ENCODE peak calls at places on chromosome 15, in eight cellular contexts. C is occipital lobe, Z is EL, D is GM06990, I is midbrain, L is ACHN, Y is ovary, M is OCI-M1. J is an unnamed sample.

GRCh38 chr15:57440799-57441198 is 64.5 kb downstream of the CGNL1 start:
- DNase-seq in C (no peak), Z (peak), D (no peak), I (no peak), L (peak), Y (no peak), M (peak), J (peak)

GRCh38 chr15:82306791-82307713 is 42.2 kb downstream of the GOLGA6L10 start:
- DNase-seq in C (no peak), Z (no peak), D (no peak), I (no peak), L (no peak), Y (no peak), M (no peak), J (no peak)

GRCh38 chr15:63010386-63010785 is 32.2 kb upstream of the TPM1 start:
- DNase-seq in C (no peak), Z (no peak), D (no peak), I (no peak), L (no peak), Y (no peak), M (no peak), J (no peak)

GRCh38 chr15:84949043-84949442 is 32.6 kb upstream of the PDE8A start:
- DNase-seq in C (no peak), Z (peak), D (no peak), I (no peak), L (no peak), Y (no peak), M (no peak), J (no peak)

GRCh38 chr15:94023520-94023919 is 207.8 kb upstream of the MCTP2 start:
- DNase-seq in C (no peak), Z (no peak), D (no peak), I (no peak), L (no peak), Y (no peak), M (no peak), J (no peak)

GRCh38 chr15:31842532-31843195 is 187.7 kb upstream of the CHRNA7 start:
- DNase-seq in C (no peak), Z (no peak), D (no peak), I (peak), L (no peak), Y (no peak), M (no peak), J (no peak)

GRCh38 chr15:77402740-77403379 is 17.0 kb downstream of the PEAK1 start:
- DNase-seq in C (no peak), Z (peak), D (no peak), I (no peak), L (no peak), Y (no peak), M (peak), J (no peak)

GRCh38 chr15:92809064-92809879 is 90.9 kb upstream of the CHD2 start:
- DNase-seq in C (peak), Z (peak), D (peak), I (peak), L (peak), Y (peak), M (peak), J (peak)

GRCh38 chr15:25641762-25642161 is 202.9 kb upstream of the UBE3A start:
- DNase-seq in C (no peak), Z (no peak), D (no peak), I (no peak), L (peak), Y (no peak), M (no peak), J (no peak)

GRCh38 chr15:55710286-55710685 is 32.7 kb downstream of the PRTG start:
- DNase-seq in C (no peak), Z (peak), D (no peak), I (no peak), L (no peak), Y (no peak), M (no peak), J (no peak)

GRCh38 chr15:41934843-41935242 is 37.5 kb downstream of the EHD4 start:
- DNase-seq in C (no peak), Z (peak), D (no peak), I (no peak), L (peak), Y (no peak), M (no peak), J (no peak)

GRCh38 chr15:90836296-90836871 is 32.0 kb upstream of the FURIN start:
- DNase-seq in C (no peak), Z (peak), D (no peak), I (no peak), L (no peak), Y (no peak), M (no peak), J (no peak)

GRCh38 chr15:98160236-98160635 is 199.7 kb downstream of the ARRDC4 start:
- DNase-seq in C (no peak), Z (no peak), D (no peak), I (no peak), L (no peak), Y (no peak), M (no peak), J (no peak)

GRCh38 chr15:69551391-69552056 is 98.9 kb downstream of the RPLP1 start:
- DNase-seq in C (no peak), Z (no peak), D (no peak), I (no peak), L (no peak), Y (no peak), M (no peak), J (no peak)

GRCh38 chr15:31427411-31427810 is 100.8 kb downstream of the KLF13 start:
- DNase-seq in C (no peak), Z (no peak), D (no peak), I (no peak), L (no peak), Y (no peak), M (no peak), J (no peak)

GRCh38 chr15:47711654-47712053 is 5.7 kb upstream of the SEMA6D start:
- DNase-seq in C (no peak), Z (peak), D (no peak), I (peak), L (peak), Y (no peak), M (peak), J (no peak)

GRCh38 chr15:51924146-51925068 is 47.2 kb downstream of the LEO1 start:
- DNase-seq in C (peak), Z (no peak), D (no peak), I (peak), L (no peak), Y (no peak), M (no peak), J (no peak)

GRCh38 chr15:65824031-65824743 is 32.1 kb upstream of the DENND4A start:
- DNase-seq in C (peak), Z (peak), D (no peak), I (peak), L (peak), Y (no peak), M (peak), J (peak)

GRCh38 chr15:81015595-81016252 is 15.0 kb downstream of the TLNRD1 start:
- DNase-seq in C (peak), Z (no peak), D (no peak), I (peak), L (no peak), Y (no peak), M (no peak), J (no peak)

GRCh38 chr15:40006646-40007045 is 32.3 kb downstream of the SRP14 start:
- DNase-seq in C (no peak), Z (peak), D (no peak), I (no peak), L (no peak), Y (no peak), M (no peak), J (no peak)

GRCh38 chr15:32802296-32802936 is 84.6 kb downstream of the GREM1 start:
- DNase-seq in C (no peak), Z (peak), D (no peak), I (no peak), L (no peak), Y (no peak), M (peak), J (no peak)

GRCh38 chr15:78402056-78402610 is 35.9 kb upstream of the IREB2 start:
- DNase-seq in C (no peak), Z (no peak), D (no peak), I (no peak), L (no peak), Y (no peak), M (no peak), J (no peak)

GRCh38 chr15:86327230-86327865 is 247.7 kb downstream of the AGBL1 start:
- DNase-seq in C (no peak), Z (no peak), D (no peak), I (no peak), L (no peak), Y (no peak), M (no peak), J (no peak)

GRCh38 chr15:36362508-36362907 is 216.9 kb upstream of the CDIN1 start:
- DNase-seq in C (no peak), Z (peak), D (no peak), I (no peak), L (no peak), Y (no peak), M (no peak), J (no peak)

GRCh38 chr15:47870956-47871625 is 153.8 kb downstream of the SEMA6D start:
- DNase-seq in C (no peak), Z (peak), D (no peak), I (no peak), L (no peak), Y (no peak), M (no peak), J (no peak)

GRCh38 chr15:77607111-77607893 is 25.4 kb downstream of the LINGO1 start:
- DNase-seq in C (peak), Z (peak), D (no peak), I (peak), L (no peak), Y (no peak), M (peak), J (no peak)

GRCh38 chr15:74343127-74343796 is 24.2 kb downstream of the CYP11A1 start:
- DNase-seq in C (no peak), Z (no peak), D (no peak), I (no peak), L (no peak), Y (no peak), M (no peak), J (no peak)

GRCh38 chr15:31434418-31435255 is 108.0 kb downstream of the KLF13 start:
- DNase-seq in C (no peak), Z (peak), D (peak), I (no peak), L (no peak), Y (peak), M (peak), J (no peak)

GRCh38 chr15:80070840-80071239 is 11.4 kb downstream of the ZFAND6 start:
- DNase-seq in C (no peak), Z (peak), D (no peak), I (peak), L (no peak), Y (no peak), M (peak), J (no peak)